ENCODE peak calls at places on chromosomes 11 and 22, in six cellular contexts. C, D, N, X, G and F are unnamed samples.

GRCh38 chr11:73140213-73141030 is 1.7 kb downstream of the FCHSD2 start:
- DNase-seq in C (peak; percentile 27), D (no peak), N (no peak), X (no peak), G (peak; percentile 69), F (peak; percentile 49)

GRCh38 chr22:36352775-36353507 is 34.8 kb downstream of the MYH9 start:
- DNase-seq in C (peak; percentile 91), D (no peak), N (peak; percentile 65), X (no peak), G (no peak), F (peak; percentile 93)

GRCh38 chr11:18313985-18314763 is 7.8 kb downstream of the HPS5 start:
- DNase-seq in C (peak; percentile 51), D (no peak), N (peak; percentile 29), X (no peak), G (no peak), F (peak; percentile 17)

GRCh38 chr22:42883970-42884369 is 26.9 kb upstream of the ARFGAP3 start:
- DNase-seq in C (no peak), D (no peak), N (no peak), X (no peak), G (no peak), F (no peak)

GRCh38 chr11:2206291-2206690 is 34.7 kb upstream of the TH start:
- DNase-seq in C (no peak), D (no peak), N (peak; percentile 3), X (peak; percentile 37), G (no peak), F (no peak)

GRCh38 chr22:24419480-24419860 is 7.9 kb upstream of the ADORA2A start:
- DNase-seq in C (no peak), D (no peak), N (no peak), X (no peak), G (no peak), F (no peak)

GRCh38 chr11:14012836-14013235 is 50.3 kb downstream of the SPON1 start:
- DNase-seq in C (peak; percentile 56), D (no peak), N (no peak), X (no peak), G (no peak), F (peak; percentile 15)

GRCh38 chr11:77259681-77260080 is 41.8 kb downstream of the GDPD4 start:
- DNase-seq in C (peak; percentile 68), D (no peak), N (no peak), X (no peak), G (no peak), F (peak; percentile 57)

GRCh38 chr22:42892571-42893316 is 35.7 kb upstream of the ARFGAP3 start:
- DNase-seq in C (no peak), D (no peak), N (no peak), X (no peak), G (no peak), F (no peak)

GRCh38 chr11:33454264-33454663 is 197.1 kb downstream of the HIPK3 start:
- DNase-seq in C (no peak), D (no peak), N (no peak), X (no peak), G (no peak), F (no peak)

GRCh38 chr11:134045799-134046635 is 22.9 kb upstream of the JAM3 start:
- DNase-seq in C (no peak), D (no peak), N (no peak), X (no peak), G (peak; percentile 64), F (no peak)

GRCh38 chr11:64776875-64777274 is 1.5 kb downstream of the SF1 start:
- DNase-seq in C (no peak), D (no peak), N (no peak), X (no peak), G (no peak), F (no peak)

GRCh38 chr22:35604671-35605457 is 12.3 kb downstream of the MB start:
- DNase-seq in C (no peak), D (no peak), N (no peak), X (no peak), G (no peak), F (no peak)

GRCh38 chr11:46363031-46363407 is 15.8 kb downstream of the DGKZ start:
- DNase-seq in C (peak; percentile 36), D (no peak), N (no peak), X (no peak), G (no peak), F (peak; percentile 74)

GRCh38 chr11:76237914-76238313 is 31.6 kb upstream of the WNT11 start:
- DNase-seq in C (peak; percentile 36), D (no peak), N (no peak), X (no peak), G (no peak), F (no peak)

GRCh38 chr11:94219771-94220170 is 84.6 kb upstream of the IZUMO1R start:
- DNase-seq in C (no peak), D (no peak), N (no peak), X (no peak), G (no peak), F (no peak)

GRCh38 chr11:66800720-66801428 is 42.4 kb upstream of the RCE1 start:
- DNase-seq in C (no peak), D (peak; percentile 40), N (no peak), X (no peak), G (no peak), F (no peak)

GRCh38 chr11:13008625-13009475 is at the start of gene RASSF10:
- DNase-seq in C (no peak), D (no peak), N (no peak), X (peak; percentile 71), G (peak; percentile 90), F (peak; percentile 37)

GRCh38 chr11:122108192-122108799 is 7.7 kb downstream of the BLID start:
- DNase-seq in C (peak; percentile 83), D (no peak), N (no peak), X (no peak), G (peak; percentile 58), F (peak; percentile 60)

GRCh38 chr11:132312161-132312560 is 941.7 kb downstream of the NTM start:
- DNase-seq in C (peak; percentile 34), D (peak; percentile 26), N (no peak), X (no peak), G (no peak), F (peak; percentile 82)

GRCh38 chr22:40819741-40820140 is 595 bp upstream of the SLC25A17 start:
- DNase-seq in C (peak; percentile 49), D (no peak), N (no peak), X (no peak), G (no peak), F (no peak)
- H3K4me3 ChIP-seq in C (peak overlapping the region; percentile 99), D (peak overlapping the region; percentile 57), N (peak overlapping the region; percentile 81), X (peak overlapping the region; percentile 96), G (peak overlapping the region; percentile 82), F (peak overlapping the region; percentile 99)

DNA sequence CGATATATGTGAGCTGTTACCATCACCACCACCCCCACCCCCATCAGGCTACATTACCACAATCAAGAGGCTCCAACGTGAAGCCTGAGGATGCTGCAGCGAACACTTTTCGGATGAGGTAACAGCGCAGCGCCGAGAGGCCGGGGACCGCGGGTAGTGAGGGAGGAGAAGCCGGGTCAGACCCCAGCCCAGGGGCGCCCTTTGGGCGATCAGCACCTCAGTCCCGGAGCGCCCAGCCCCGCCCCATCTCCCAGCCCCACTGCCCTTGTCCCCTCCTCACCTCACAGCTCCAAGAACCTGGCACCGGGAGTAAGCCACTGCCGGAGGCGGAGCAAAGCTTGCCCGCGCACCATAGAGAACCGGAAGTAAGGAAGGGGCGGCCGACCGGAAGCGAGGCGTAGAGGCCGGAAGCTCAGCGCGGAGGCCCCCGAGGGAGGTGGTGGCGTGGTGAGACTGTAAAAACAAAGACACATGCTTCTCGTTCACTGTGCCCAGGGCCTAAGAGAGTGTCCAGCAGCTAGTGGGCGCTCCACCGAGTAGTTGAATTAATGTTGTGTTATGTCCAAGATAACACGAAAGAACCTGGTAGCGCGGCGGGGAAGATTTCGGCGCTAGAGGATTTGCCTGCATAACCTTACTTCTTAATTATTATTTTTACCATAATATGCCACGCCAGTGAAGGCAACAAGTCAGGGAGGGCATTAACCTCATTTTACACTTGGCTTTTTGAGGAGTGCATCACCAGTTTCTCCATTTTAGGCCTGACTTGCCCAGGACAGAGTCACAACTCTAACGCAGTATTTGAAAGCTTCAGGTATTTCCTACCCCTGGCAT is at the start of gene THOC5:
- DNase-seq in C (peak; percentile 95), D (peak; percentile 87), N (peak; percentile 92), X (peak; percentile 96), G (peak; percentile 96), F (peak; percentile 96)
- TF ChIP-seq CTCF in C (peak; percentile 71), D (peak; percentile 42), N (peak; percentile 64), X (peak; percentile 43), G (peak; percentile 65), F (peak; percentile 78)

GRCh38 chr11:62554377-62554776 is 7.8 kb upstream of the AHNAK start:
- DNase-seq in C (no peak), D (no peak), N (no peak), X (no peak), G (no peak), F (no peak)

GRCh38 chr11:62552465-62552782 is 5.8 kb upstream of the AHNAK start:
- DNase-seq in C (peak; percentile 82), D (no peak), N (no peak), X (no peak), G (no peak), F (no peak)

GRCh38 chr11:62552931-62553838 is 6.6 kb upstream of the AHNAK start:
- DNase-seq in C (peak; percentile 97), D (no peak), N (peak; percentile 82), X (peak; percentile 93), G (peak; percentile 64), F (peak; percentile 96)

GRCh38 chr11:62555464-62556092 is 9.0 kb upstream of the AHNAK start:
- DNase-seq in C (peak; percentile 67), D (peak; percentile 76), N (no peak), X (peak; percentile 82), G (peak; percentile 20), F (no peak)

DNA sequence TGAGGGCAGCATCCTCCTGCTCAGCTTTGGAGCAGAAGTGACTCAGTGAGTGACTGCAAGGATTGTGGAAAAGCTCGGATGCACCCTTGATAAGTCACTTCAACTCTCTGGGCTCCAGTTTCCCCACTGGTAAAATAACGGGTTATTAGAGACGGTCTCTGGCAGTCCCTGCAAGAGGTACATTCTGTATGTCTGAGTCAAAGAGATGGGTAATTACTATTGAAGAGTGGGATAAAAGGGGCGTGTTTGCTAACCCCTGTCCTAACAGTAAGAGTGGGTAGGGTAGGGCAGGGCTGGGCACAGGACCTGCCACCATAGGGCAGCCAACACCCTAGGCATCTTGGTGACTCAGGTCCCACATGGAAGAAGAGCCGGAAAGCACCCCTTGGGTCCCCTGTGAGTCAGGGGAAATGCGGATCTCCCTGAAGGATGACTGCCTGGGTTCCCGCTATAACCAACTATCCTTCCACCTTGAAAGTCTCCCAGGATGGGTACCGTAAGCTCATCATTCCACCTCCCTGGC is 7.3 kb upstream of the AHNAK start:
- DNase-seq in C (peak; percentile 96), D (no peak), N (no peak), X (peak; percentile 87), G (no peak), F (peak; percentile 89)
- H3K4me3 ChIP-seq in C (peak overlapping the region; percentile 38), D (no peak overlapping the region), N (no peak overlapping the region), X (peak overlapping the region; percentile 27), G (no peak overlapping the region), F (peak overlapping the region; percentile 9)

DNA sequence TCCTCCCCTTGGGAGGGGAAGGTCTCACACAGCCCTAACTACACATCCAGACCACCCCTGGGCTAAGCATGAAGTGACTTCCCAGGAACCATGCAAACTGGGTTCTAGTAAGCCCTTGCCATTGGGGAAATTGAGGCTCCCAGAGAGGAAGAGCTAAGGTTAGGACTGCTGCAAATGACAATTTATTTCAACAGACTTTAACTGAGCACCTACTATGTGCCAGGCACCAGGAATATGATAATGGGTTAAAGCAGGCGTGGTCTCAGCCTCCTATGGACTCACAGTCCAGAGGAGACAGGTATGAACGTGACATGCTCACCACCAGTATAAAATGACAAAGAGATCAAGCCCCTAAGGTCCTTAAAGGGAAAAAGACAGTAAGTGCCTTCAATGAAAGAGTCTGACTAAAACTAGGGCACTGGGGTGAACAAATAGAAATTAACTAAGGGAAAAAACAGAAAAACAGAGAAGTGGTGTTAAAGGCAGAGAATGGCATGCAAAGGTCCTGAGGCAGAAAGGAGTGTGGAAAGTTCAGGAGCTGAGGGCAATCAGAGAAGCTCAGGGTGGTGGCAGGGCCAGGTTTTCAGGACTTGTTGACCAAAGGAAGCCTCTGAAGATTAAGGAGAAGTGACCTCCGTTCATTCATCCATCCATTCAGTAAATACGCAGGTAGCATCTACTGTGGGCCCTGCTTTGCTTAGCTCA is 14.4 kb upstream of the MN1 start:
- DNase-seq in C (no peak), D (no peak), N (no peak), X (no peak), G (no peak), F (no peak)
- TF ChIP-seq CTCF in C (no peak), D (no peak), N (no peak), X (no peak), G (no peak), F (no peak)